ENCODE peak calls at places on chromosome 14, in six cellular contexts. O is mesendoderm; U is neural progenitor cell; T is stimulated activated CD4-positive, alpha-beta T cell treated with anti-CD3 and anti-CD28 coated beads, Interleukin-15, amount 100 ng/mL, for 48 hours; P is GM10248; H is dermis blood vessel endothelial cell. X is an unnamed sample.

GRCh38 chr14:99884834-99885648 is 91.8 kb downstream of the EML1 start:
- DNase-seq in U (peak; percentile 76), P (peak; percentile 60), O (peak; percentile 59), T (no peak), H (peak; percentile 84), X (no peak)

GRCh38 chr14:68389973-68390372 is 402.9 kb downstream of the ZFP36L1 start:
- DNase-seq in O (no peak), H (no peak), P (no peak), T (no peak), U (no peak), X (no peak)

GRCh38 chr14:75715926-75716780 is 55.1 kb downstream of the TTLL5 start:
- DNase-seq in U (no peak), H (no peak), P (no peak), T (no peak), O (peak; percentile 81), X (no peak)

GRCh38 chr14:69695664-69696527 is 71.0 kb upstream of the SRSF5 start:
- DNase-seq in P (no peak), O (peak; percentile 43), H (peak; percentile 77), T (no peak), U (peak; percentile 78), X (no peak)

GRCh38 chr14:101402936-101403660 is 158.2 kb upstream of the DIO3 start:
- DNase-seq in P (no peak), H (no peak), U (no peak), O (no peak), T (no peak), X (no peak)

GRCh38 chr14:95196268-95196667 is 38.9 kb upstream of the DICER1 start:
- DNase-seq in T (no peak), P (peak; percentile 76), O (peak; percentile 70), U (no peak), H (peak; percentile 64), X (no peak)

GRCh38 chr14:94196057-94196456 is 21.9 kb downstream of the PPP4R4 start:
- DNase-seq in O (no peak), P (no peak), H (no peak), U (no peak), T (no peak), X (no peak)

GRCh38 chr14:39228509-39229221 is 5.0 kb upstream of the MIA2 start:
- DNase-seq in T (peak; percentile 12), O (peak; percentile 7), P (no peak), U (no peak), H (no peak), X (no peak)

GRCh38 chr14:22500954-22501353 is 88.1 kb downstream of the DAD1 start:
- DNase-seq in H (no peak), T (no peak), U (no peak), O (no peak), P (no peak), X (no peak)

GRCh38 chr14:87805315-87805723 is 187.7 kb downstream of the GALC start:
- DNase-seq in H (peak; percentile 3), P (peak; percentile 39), T (peak; percentile 26), U (peak; percentile 18), O (peak; percentile 74), X (no peak)

GRCh38 chr14:26281280-26281998 is 316.4 kb downstream of the NOVA1 start:
- DNase-seq in P (no peak), O (peak; percentile 93), U (no peak), H (peak; percentile 2), T (no peak), X (no peak)

GRCh38 chr14:104187931-104188726 is 49.7 kb downstream of the KIF26A start:
- DNase-seq in P (no peak), T (no peak), O (no peak), H (no peak), U (no peak), X (no peak)

GRCh38 chr14:65783576-65783975 is 371.0 kb downstream of the FUT8 start:
- DNase-seq in U (no peak), P (no peak), H (no peak), O (no peak), T (no peak), X (no peak)

GRCh38 chr14:105850853-105851581 is 324.6 kb downstream of the TMEM121 start:
- DNase-seq in O (no peak), T (no peak), H (no peak), P (no peak), U (no peak), X (no peak)

GRCh38 chr14:24273422-24273998 is 2.1 kb upstream of the RABGGTA start:
- DNase-seq in P (no peak), U (no peak), O (peak; percentile 29), T (no peak), H (peak; percentile 15), X (no peak)

GRCh38 chr14:86510503-86510902 is 980.6 kb downstream of the FLRT2 start:
- DNase-seq in T (no peak), U (no peak), H (no peak), O (no peak), P (no peak), X (no peak)

GRCh38 chr14:72856530-72857264 is 37.2 kb downstream of the DPF3 start:
- DNase-seq in O (peak; percentile 28), P (no peak), T (no peak), H (no peak), U (no peak), X (no peak)

GRCh38 chr14:54713364-54713763 is 146.4 kb downstream of the SAMD4A start:
- DNase-seq in O (no peak), U (no peak), H (no peak), T (no peak), P (no peak), X (no peak)

GRCh38 chr14:103775506-103775905 is 59.9 kb downstream of the ZFYVE21 start:
- DNase-seq in P (no peak), T (no peak), H (no peak), U (no peak), O (no peak), X (no peak)

GRCh38 chr14:76267322-76268012 is 108.5 kb upstream of the ESRRB start:
- DNase-seq in H (peak; percentile 65), P (peak; percentile 31), O (peak; percentile 66), T (no peak), U (peak; percentile 42), X (no peak)

GRCh38 chr14:95045836-95046430 is 111.4 kb downstream of the DICER1 start:
- DNase-seq in P (no peak), T (no peak), H (no peak), U (no peak), O (no peak), X (no peak)

GRCh38 chr14:51609987-51610283 is 41.8 kb upstream of the FRMD6 start:
- DNase-seq in H (no peak), P (no peak), T (no peak), U (no peak), O (no peak), X (no peak)

GRCh38 chr14:101508948-101509729 is 52.2 kb upstream of the DIO3 start:
- DNase-seq in U (no peak), H (no peak), O (no peak), T (no peak), P (no peak), X (no peak)

GRCh38 chr14:99889268-99889667 is 96.1 kb downstream of the EML1 start:
- DNase-seq in P (no peak), H (no peak), O (peak; percentile 31), T (no peak), U (peak; percentile 87), X (no peak)

GRCh38 chr14:63045234-63045611 is at the start of gene KCNH5:
- DNase-seq in O (peak; percentile 85), T (no peak), U (peak; percentile 96), H (peak; percentile 52), P (peak; percentile 25), X (no peak)

GRCh38 chr14:37413050-37413449 is 182.0 kb downstream of the FOXA1 start:
- DNase-seq in O (no peak), H (no peak), U (no peak), T (no peak), P (no peak), X (no peak)

GRCh38 chr14:55127491-55127951 is 1.5 kb upstream of the LGALS3 start:
- DNase-seq in P (no peak), O (no peak), T (no peak), U (no peak), H (no peak), X (no peak)

GRCh38 chr14:34781242-34781641 is 66.8 kb upstream of the CFL2 start:
- DNase-seq in O (no peak), P (no peak), U (no peak), T (no peak), H (peak; percentile 97), X (no peak)

X was measured in NCI-H1436 treated with DMSO at 0.1 percent for 48 hours.